ENCODE peak calls at places on chromosome 7, in eight cellular contexts. S is esophagus muscularis mucosa, J is tibial nerve, I is AG10803, O is fibroblast of pulmonary artery, G is heart right ventricle, H is gastrocnemius medialis, V is cardiac muscle cell. X is an unnamed sample.

GRCh38 chr7:24227603-24228359 is 56.2 kb upstream of the NPY start:
- DNase-seq in S (peak; percentile 64), J (no peak), I (no peak), O (no peak), G (no peak), H (no peak), V (no peak), X (no peak)

GRCh38 chr7:51253157-51253556 is 63.5 kb downstream of the COBL start:
- DNase-seq in S (no peak), J (no peak), I (no peak), O (no peak), G (no peak), H (peak; percentile 9), V (no peak), X (no peak)

GRCh38 chr7:16098585-16099179 is 322.7 kb downstream of the CRPPA start:
- DNase-seq in S (no peak), J (peak; percentile 23), I (peak; percentile 12), O (peak; percentile 63), G (no peak), H (no peak), V (peak; percentile 20), X (no peak)

GRCh38 chr7:84218681-84219080 is 24.1 kb upstream of the SEMA3A start:
- DNase-seq in S (no peak), J (no peak), I (peak; percentile 25), O (peak; percentile 91), G (no peak), H (no peak), V (no peak), X (no peak)

GRCh38 chr7:47711776-47712175 is 129.9 kb upstream of the TNS3 start:
- DNase-seq in S (no peak), J (no peak), I (no peak), O (no peak), G (no peak), H (no peak), V (no peak), X (no peak)

GRCh38 chr7:64907641-64908326 is 4.7 kb downstream of the ZNF273 start:
- DNase-seq in S (no peak), J (no peak), I (peak; percentile 45), O (peak; percentile 35), G (no peak), H (no peak), V (no peak), X (peak; percentile 59)

GRCh38 chr7:44374007-44374763 is 48.8 kb upstream of the CAMK2B start:
- DNase-seq in S (no peak), J (no peak), I (no peak), O (no peak), G (no peak), H (no peak), V (no peak), X (peak; percentile 71)

GRCh38 chr7:130148561-130148960 is 56.6 kb downstream of the TMEM209 start:
- DNase-seq in S (no peak), J (no peak), I (peak; percentile 82), O (peak; percentile 37), G (no peak), H (no peak), V (no peak), X (peak; percentile 34)

GRCh38 chr7:124022551-124022950 is 10.3 kb downstream of the TMEM229A start:
- DNase-seq in S (no peak), J (no peak), I (no peak), O (no peak), G (no peak), H (no peak), V (no peak), X (no peak)

GRCh38 chr7:122311719-122312118 is 7.2 kb upstream of the FEZF1 start:
- DNase-seq in S (no peak), J (no peak), I (no peak), O (no peak), G (no peak), H (no peak), V (no peak), X (no peak)

GRCh38 chr7:46291601-46292150 is 370.6 kb upstream of the IGFBP3 start:
- DNase-seq in S (no peak), J (peak; percentile 34), I (peak; percentile 81), O (peak; percentile 69), G (no peak), H (peak; percentile 50), V (no peak), X (peak; percentile 61)

GRCh38 chr7:74365320-74366022 is 76.3 kb downstream of the CLIP2 start:
- DNase-seq in S (no peak), J (peak; percentile 42), I (peak; percentile 22), O (peak; percentile 58), G (peak; percentile 44), H (peak; percentile 29), V (peak; percentile 94), X (no peak)

GRCh38 chr7:74360008-74360407 is 70.8 kb downstream of the CLIP2 start:
- DNase-seq in S (no peak), J (no peak), I (no peak), O (no peak), G (no peak), H (no peak), V (no peak), X (no peak)

GRCh38 chr7:74362262-74362661 is 73.1 kb downstream of the CLIP2 start:
- DNase-seq in S (no peak), J (no peak), I (no peak), O (no peak), G (no peak), H (no peak), V (no peak), X (no peak)

DNA sequence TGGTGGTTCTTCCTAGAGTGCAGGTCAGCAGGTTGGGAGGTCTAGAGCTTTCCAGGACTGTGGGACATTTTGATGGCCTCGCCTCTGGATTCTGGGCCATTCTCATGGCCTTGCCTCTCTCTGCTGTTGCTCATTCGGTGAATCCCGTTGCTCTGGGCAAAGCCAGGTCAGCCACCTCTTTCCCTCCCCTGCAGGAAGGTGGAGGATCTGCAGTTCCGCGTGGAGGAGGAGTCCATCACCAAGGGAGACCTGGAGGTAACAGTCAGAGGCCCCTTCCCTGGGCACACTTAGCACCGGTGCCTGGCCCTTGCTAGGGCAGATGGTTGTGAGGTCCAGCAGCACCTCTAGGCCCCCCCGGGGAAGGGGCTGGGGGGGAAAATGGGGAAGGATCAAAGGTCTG is 74.9 kb downstream of the CLIP2 start:
- DNase-seq in S (no peak), J (no peak), I (no peak), O (no peak), G (no peak), H (no peak), V (no peak), X (no peak)
- TF ChIP-seq CTCF in S (no peak), J (no peak), I (no peak), O (peak; percentile 17), G (no peak), H (no peak), V (peak; percentile 17), X (no peak)

GRCh38 chr7:7965301-7965700 is 3.3 kb upstream of the GLCCI1 start:
- DNase-seq in S (no peak), J (no peak), I (no peak), O (no peak), G (no peak), H (no peak), V (no peak), X (no peak)

GRCh38 chr7:7968544-7969305 is at the start of gene GLCCI1:
- DNase-seq in S (peak; percentile 99), J (peak; percentile 94), I (peak; percentile 94), O (peak; percentile 95), G (peak; percentile 96), H (peak; percentile 97), V (peak; percentile 98), X (peak; percentile 99)

GRCh38 chr7:7964250-7964649 is 4.3 kb upstream of the GLCCI1 start:
- DNase-seq in S (no peak), J (no peak), I (no peak), O (no peak), G (no peak), H (no peak), V (no peak), X (no peak)

GRCh38 chr7:7967909-7968543 is 570 bp upstream of the GLCCI1 start:
- DNase-seq in S (no peak), J (no peak), I (no peak), O (no peak), G (no peak), H (no peak), V (no peak), X (no peak)

DNA sequence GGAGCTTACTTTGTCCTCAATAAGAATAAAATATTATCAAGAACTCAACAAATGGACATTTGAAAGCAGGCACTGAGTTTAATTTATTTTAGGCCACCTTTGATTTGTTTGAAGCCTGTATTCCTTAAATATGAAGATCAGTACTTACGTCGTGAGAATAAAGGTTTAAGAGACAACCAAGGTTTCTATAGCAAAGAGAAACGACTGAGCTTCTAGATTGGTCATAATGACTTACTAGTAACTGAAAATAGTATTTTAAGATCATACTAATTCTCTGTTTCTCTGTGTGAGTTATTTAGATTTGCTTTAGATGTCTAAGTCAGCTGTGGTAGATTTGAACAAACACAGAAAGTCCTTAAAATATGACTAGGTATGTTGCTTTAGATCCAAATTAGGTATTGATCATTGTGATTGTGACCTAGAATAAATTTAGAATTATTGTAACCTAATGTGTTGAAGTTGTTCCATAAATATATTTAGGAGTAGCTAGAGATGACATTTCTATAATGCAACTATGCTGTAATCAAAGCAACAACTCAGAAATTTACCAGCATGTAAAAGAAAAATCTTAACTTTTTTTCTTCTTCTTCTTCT is 2.4 kb upstream of the GLCCI1 start:
- DNase-seq in S (no peak), J (no peak), I (no peak), O (no peak), G (no peak), H (no peak), V (no peak), X (no peak)
- H3K4me3 ChIP-seq in S (no peak overlapping the region), J (no peak overlapping the region), I (no peak overlapping the region), O (no peak overlapping the region), G (no peak overlapping the region), H (no peak overlapping the region), V (no peak overlapping the region), X (no peak overlapping the region)

DNA sequence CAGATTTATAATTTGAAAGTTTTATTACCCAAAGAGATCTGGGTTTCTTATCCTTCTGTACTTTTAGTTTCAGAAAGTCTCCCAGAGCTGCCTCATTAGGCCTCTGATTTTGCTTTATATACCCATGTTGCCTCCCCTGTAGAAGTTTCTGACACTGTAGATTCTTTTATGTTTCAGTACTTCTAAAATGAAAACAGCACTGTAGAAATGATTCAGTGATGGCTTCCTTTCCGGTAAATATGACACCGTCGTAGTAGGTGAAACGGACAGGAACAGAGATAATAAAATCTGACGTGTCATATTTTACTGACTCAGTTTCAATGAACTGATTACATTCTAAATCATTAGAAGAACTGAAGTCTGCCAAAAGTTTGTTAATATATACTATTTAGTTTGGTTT is 272.7 kb downstream of the TWIST1 start:
- DNase-seq in S (no peak), J (no peak), I (no peak), O (no peak), G (no peak), H (no peak), V (no peak), X (no peak)
- TF ChIP-seq CTCF in S (no peak), J (no peak), I (no peak), O (no peak), G (no peak), H (no peak), V (no peak), X (no peak)

DNA sequence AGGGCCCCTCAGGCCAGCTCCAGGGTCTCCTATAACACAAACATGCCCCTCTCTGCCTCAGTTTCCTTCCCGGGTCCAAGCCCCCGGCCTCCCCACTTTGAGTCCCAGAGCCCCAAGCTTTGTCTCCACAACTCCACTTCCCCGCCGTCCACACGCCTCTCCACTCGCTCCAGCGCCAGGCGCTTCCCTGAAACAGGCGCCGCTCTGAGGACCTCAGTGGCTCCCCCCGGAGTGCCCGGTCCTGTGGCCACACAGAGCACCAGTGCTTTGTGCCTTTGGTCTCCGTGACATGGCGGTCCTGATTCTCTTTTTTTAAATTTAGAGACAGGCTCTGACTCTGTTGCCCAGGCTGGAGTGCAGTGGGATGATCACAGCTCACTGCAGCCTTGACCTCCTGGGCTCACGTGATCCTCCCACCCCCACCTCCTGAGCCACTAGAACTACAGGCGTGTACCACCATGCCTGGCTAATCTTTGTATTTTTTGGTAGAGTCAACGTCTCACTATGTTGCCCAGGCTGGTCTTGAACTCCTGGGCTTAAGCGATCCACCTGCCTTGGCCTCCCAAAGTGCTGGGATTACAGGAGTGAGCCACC is 7.7 kb upstream of the INTS1 start:
- DNase-seq in S (no peak), J (no peak), I (no peak), O (no peak), G (no peak), H (no peak), V (no peak), X (no peak)
- H3K4me3 ChIP-seq in S (no peak overlapping the region), J (no peak overlapping the region), I (no peak overlapping the region), O (no peak overlapping the region), G (no peak overlapping the region), H (no peak overlapping the region), V (no peak overlapping the region), X (no peak overlapping the region)

X was measured in lower leg skin.